ENCODE peak calls at places on chromosomes 3 and 15, in ten cellular contexts. P is dorsolateral prefrontal cortex, K is A549, I is RWPE1, G is suprapubic skin, X is hepatocyte, J is AG04450, E is adrenal gland, O is small intestine, F is breast epithelium. M is an unnamed sample.

GRCh38 chr3:107366766-107367165 is 10.5 kb upstream of the CCDC54 start:
- DNase-seq in K (peak; percentile 8), X (no peak), E (no peak), F (no peak), J (no peak), I (no peak), P (no peak), G (no peak), O (no peak), M (no peak)

GRCh38 chr3:150278843-150279341 is 129.2 kb upstream of the TSC22D2 start:
- DNase-seq in I (no peak), G (no peak), X (peak; percentile 60), O (peak; percentile 96), P (no peak), K (no peak), J (no peak), E (no peak), F (peak; percentile 69), M (no peak)

GRCh38 chr15:28051920-28052633 is 47.0 kb downstream of the OCA2 start:
- DNase-seq in X (no peak), K (no peak), E (no peak), P (no peak), G (no peak), I (no peak), F (no peak), J (no peak), O (no peak), M (no peak)

GRCh38 chr3:44529927-44530326 is 25.1 kb upstream of the ZKSCAN7 start:
- DNase-seq in I (no peak), K (no peak), O (peak; percentile 22), P (no peak), E (peak; percentile 5), X (no peak), G (no peak), F (no peak), J (no peak), M (no peak)

GRCh38 chr3:89049119-89049518 is 58.3 kb upstream of the EPHA3 start:
- DNase-seq in E (no peak), K (peak; percentile 20), P (no peak), X (no peak), J (no peak), O (no peak), I (no peak), G (no peak), F (no peak), M (no peak)

GRCh38 chr15:73996939-73997338 is 2.4 kb downstream of the PML start:
- DNase-seq in P (no peak), K (no peak), G (no peak), F (no peak), J (no peak), E (no peak), I (no peak), X (no peak), O (peak; percentile 83), M (no peak)

GRCh38 chr3:130925628-130926027 is 31.7 kb downstream of the ATP2C1 start:
- DNase-seq in O (no peak), E (no peak), F (no peak), I (no peak), J (no peak), G (no peak), X (no peak), P (no peak), K (peak; percentile 28), M (no peak)

GRCh38 chr15:67240235-67241131 is 14.0 kb downstream of the AAGAB start:
- DNase-seq in F (no peak), K (peak; percentile 57), P (no peak), O (peak; percentile 44), I (peak; percentile 57), E (no peak), J (no peak), X (peak; percentile 30), G (no peak), M (no peak)

GRCh38 chr3:184371570-184372018 is 6.4 kb downstream of the THPO start:
- DNase-seq in K (peak; percentile 83), J (peak; percentile 72), O (peak; percentile 87), I (peak; percentile 86), X (peak; percentile 91), G (peak; percentile 81), F (peak; percentile 80), P (peak; percentile 84), E (peak; percentile 92), M (peak; percentile 87)

GRCh38 chr3:167876603-167877325 is 141.2 kb downstream of the SERPINI1 start:
- DNase-seq in O (no peak), G (no peak), E (peak; percentile 1), I (peak; percentile 27), F (no peak), K (no peak), X (peak; percentile 15), P (no peak), J (peak; percentile 30), M (no peak)

GRCh38 chr15:70153948-70154439 is 56.3 kb upstream of the TLE3 start:
- DNase-seq in J (no peak), O (no peak), G (no peak), X (no peak), P (no peak), I (no peak), E (no peak), K (no peak), F (no peak), M (no peak)

GRCh38 chr15:70151441-70151840 is 53.7 kb upstream of the TLE3 start:
- DNase-seq in P (no peak), K (no peak), G (no peak), X (no peak), J (no peak), E (no peak), O (peak; percentile 82), I (no peak), F (no peak), M (no peak)

GRCh38 chr15:70151008-70151407 is 53.3 kb upstream of the TLE3 start:
- DNase-seq in E (no peak), F (no peak), G (no peak), K (no peak), J (no peak), O (no peak), X (no peak), P (no peak), I (no peak), M (no peak)

GRCh38 chr15:70150405-70150747 is 52.7 kb upstream of the TLE3 start:
- DNase-seq in X (no peak), E (no peak), F (no peak), P (no peak), K (no peak), J (no peak), I (no peak), G (no peak), O (no peak), M (no peak)

DNA sequence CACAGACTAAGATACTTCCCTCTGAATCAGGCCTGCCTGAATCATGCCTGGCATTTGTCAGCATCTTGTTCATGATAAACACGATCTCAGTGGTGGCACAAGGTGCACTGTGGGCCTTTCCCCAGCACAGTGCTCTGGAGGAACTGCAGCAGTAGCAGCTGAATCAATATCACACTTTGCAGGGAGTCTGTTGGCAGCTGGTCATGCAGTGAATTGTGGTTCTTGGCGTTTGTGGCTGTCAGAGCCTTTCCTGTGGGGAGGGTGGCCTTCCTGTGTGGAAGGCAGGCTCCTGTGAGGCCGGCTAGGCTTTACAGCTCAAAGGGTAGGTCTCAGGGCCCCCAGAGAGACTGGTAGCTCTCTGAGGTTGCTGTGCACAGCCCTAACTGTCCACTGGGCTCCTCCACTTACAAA is 54.4 kb upstream of the TLE3 start:
- DNase-seq in O (peak; percentile 65), I (no peak), J (no peak), K (no peak), X (no peak), F (no peak), G (no peak), P (peak; percentile 32), E (peak; percentile 34), M (peak; percentile 65)
- H3K27ac ChIP-seq in O (peak overlapping the region; percentile 81), I (no peak overlapping the region), J (peak overlapping the region; percentile 24), K (peak overlapping the region; percentile 38), X (no peak overlapping the region), F (no peak overlapping the region), G (no peak overlapping the region), P (no peak overlapping the region), E (no peak overlapping the region), M (no peak overlapping the region)

GRCh38 chr3:147702499-147702898 is 293.3 kb downstream of the ZIC1 start:
- DNase-seq in G (no peak), P (peak; percentile 37), E (no peak), J (no peak), K (no peak), O (no peak), F (no peak), I (no peak), X (no peak), M (no peak)
- H3K27ac ChIP-seq in G (no peak overlapping the region), P (no peak overlapping the region), E (no peak overlapping the region), J (no peak overlapping the region), K (no peak overlapping the region), O (no peak overlapping the region), F (no peak overlapping the region), I (no peak overlapping the region), X (no peak overlapping the region), M (no peak overlapping the region)

GRCh38 chr3:171262431-171262830 is 197.8 kb downstream of the TNIK start:
- DNase-seq in E (no peak), I (no peak), F (no peak), K (no peak), G (no peak), X (no peak), P (no peak), J (no peak), O (no peak), M (no peak)
- H3K27ac ChIP-seq in E (no peak overlapping the region), I (no peak overlapping the region), F (no peak overlapping the region), K (no peak overlapping the region), G (no peak overlapping the region), X (no peak overlapping the region), P (peak overlapping the region; percentile 61), J (no peak overlapping the region), O (no peak overlapping the region), M (no peak overlapping the region)

GRCh38 chr3:195441051-195441450 is 1.8 kb downstream of the ACAP2 start:
- DNase-seq in X (no peak), E (no peak), G (no peak), O (no peak), J (no peak), P (no peak), I (no peak), F (no peak), K (no peak), M (no peak)

GRCh38 chr3:195442573-195443390 is at the start of gene ACAP2:
- DNase-seq in K (peak; percentile 98), F (peak; percentile 100), E (peak; percentile 100), X (peak; percentile 100), O (peak; percentile 100), I (peak; percentile 100), G (peak; percentile 100), P (peak; percentile 100), J (peak; percentile 99), M (peak; percentile 100)

GRCh38 chr3:195441971-195442572 is 748 bp downstream of the ACAP2 start:
- DNase-seq in O (peak; percentile 26), J (no peak), F (no peak), P (peak; percentile 30), G (peak; percentile 80), I (peak; percentile 30), X (peak; percentile 56), E (peak; percentile 62), K (peak; percentile 45), M (peak; percentile 56)

GRCh38 chr3:195440379-195440778 is 2.4 kb downstream of the ACAP2 start:
- DNase-seq in J (no peak), K (no peak), O (no peak), I (no peak), X (no peak), E (no peak), G (no peak), P (no peak), F (no peak), M (no peak)

GRCh38 chr3:195441476-195441970 is 1.3 kb downstream of the ACAP2 start:
- DNase-seq in F (no peak), K (no peak), J (no peak), X (peak; percentile 64), I (no peak), P (no peak), O (peak; percentile 48), E (no peak), G (no peak), M (no peak)
- H3K27ac ChIP-seq in F (peak overlapping the region; percentile 88), K (peak overlapping the region; percentile 95), J (peak overlapping the region; percentile 25), X (peak overlapping the region; percentile 92), I (peak overlapping the region; percentile 94), P (peak overlapping the region; percentile 97), O (peak overlapping the region; percentile 98), E (peak overlapping the region; percentile 95), G (peak overlapping the region; percentile 94), M (no peak overlapping the region)

M was measured in aorta.